ENCODE peak calls at places on chromosome 18, in seven cellular contexts. E, H, Z, L, T, B and W are unnamed samples.

GRCh38 chr18:12726774-12727550 is 24.1 kb downstream of the PSMG2 start:
- DNase-seq in Z (peak; percentile 64), L (peak; percentile 61), T (peak; percentile 76), B (no peak), E (peak; percentile 48), H (peak; percentile 64), W (peak; percentile 65)

GRCh38 chr18:9328776-9329175 is 5.8 kb upstream of the TWSG1 start:
- DNase-seq in T (no peak), E (no peak), Z (no peak), B (no peak), L (no peak), H (no peak), W (no peak)

GRCh38 chr18:23380001-23380550 is 73.0 kb upstream of the RIOK3 start:
- DNase-seq in B (no peak), H (peak; percentile 20), Z (peak; percentile 56), E (no peak), L (no peak), T (no peak), W (peak; percentile 81)

GRCh38 chr18:74791501-74792188 is 194.0 kb downstream of the ZNF407 start:
- DNase-seq in T (no peak), L (no peak), Z (no peak), B (no peak), H (no peak), E (no peak), W (peak; percentile 12)

GRCh38 chr18:76979906-76980305 is 152.7 kb downstream of the MBP start:
- DNase-seq in H (no peak), E (no peak), T (no peak), B (no peak), Z (no peak), L (no peak), W (no peak)

GRCh38 chr18:32383040-32383819 is 87.5 kb downstream of the GAREM1 start:
- DNase-seq in T (no peak), L (peak; percentile 56), H (no peak), B (peak; percentile 42), Z (peak; percentile 89), E (no peak), W (peak; percentile 11)

GRCh38 chr18:65955747-65956146 is 204.9 kb downstream of the CDH7 start:
- DNase-seq in H (no peak), L (no peak), E (no peak), B (no peak), T (no peak), Z (no peak), W (no peak)

GRCh38 chr18:80108122-80108536 is 933 bp upstream of the ADNP2 start:
- DNase-seq in Z (no peak), L (no peak), H (no peak), E (no peak), T (no peak), B (no peak), W (no peak)

GRCh38 chr18:50058731-50059130 is 136.2 kb downstream of the MYO5B start:
- DNase-seq in Z (no peak), B (no peak), T (no peak), L (no peak), H (no peak), E (no peak), W (no peak)

GRCh38 chr18:59219672-59220163 is at the start of gene GRP:
- DNase-seq in E (no peak), Z (no peak), T (no peak), H (no peak), B (no peak), L (no peak), W (no peak)

GRCh38 chr18:15165048-15165447 is 417.1 kb downstream of the ANKRD30B start:
- DNase-seq in T (no peak), H (no peak), E (no peak), L (no peak), B (no peak), Z (peak; percentile 0), W (no peak)

GRCh38 chr18:36411745-36412168 is 114.2 kb downstream of the FHOD3 start:
- DNase-seq in H (no peak), T (no peak), E (no peak), Z (peak; percentile 65), B (no peak), L (no peak), W (peak; percentile 66)

GRCh38 chr18:2425426-2426317 is 145.6 kb downstream of the METTL4 start:
- DNase-seq in Z (peak; percentile 21), H (no peak), B (no peak), E (no peak), L (no peak), T (no peak), W (peak; percentile 44)

GRCh38 chr18:22711381-22711717 is 221.8 kb upstream of the RBBP8 start:
- DNase-seq in E (no peak), B (no peak), L (no peak), Z (peak; percentile 62), T (no peak), H (no peak), W (peak; percentile 70)

GRCh38 chr18:79643049-79643765 is 36.4 kb upstream of the CTDP1 start:
- DNase-seq in Z (no peak), E (no peak), T (no peak), L (no peak), B (no peak), H (no peak), W (no peak)

GRCh38 chr18:5582849-5583667 is 39.3 kb upstream of the EPB41L3 start:
- DNase-seq in E (no peak), B (no peak), H (peak; percentile 14), L (peak; percentile 20), T (no peak), Z (peak; percentile 93), W (peak; percentile 26)

GRCh38 chr18:60892855-60893254 is 440.4 kb upstream of the CDH20 start:
- DNase-seq in Z (peak; percentile 79), T (no peak), B (no peak), E (no peak), L (no peak), H (no peak), W (peak; percentile 95)

GRCh38 chr18:23856466-23857175 is 157.9 kb upstream of the TTC39C start:
- DNase-seq in B (no peak), Z (peak; percentile 72), L (no peak), E (no peak), H (no peak), T (no peak), W (peak; percentile 74)

GRCh38 chr18:62658028-62658427 is 57.3 kb upstream of the PHLPP1 start:
- DNase-seq in T (no peak), B (no peak), H (no peak), E (no peak), Z (no peak), L (no peak), W (no peak)

GRCh38 chr18:44715245-44715644 is 34.6 kb downstream of the SETBP1 start:
- DNase-seq in T (no peak), L (no peak), H (peak; percentile 5), E (no peak), B (peak; percentile 94), Z (peak; percentile 14), W (peak; percentile 91)

GRCh38 chr18:69774831-69775230 is 172.8 kb downstream of the CD226 start:
- DNase-seq in B (peak; percentile 53), H (no peak), E (no peak), L (no peak), T (no peak), Z (no peak), W (no peak)